ENCODE peak calls at places on chromosomes 5 and 9, in five cellular contexts. W is right lobe of liver; A is activated CD4-positive, alpha-beta T cell treated with anti-CD3 and anti-CD28 coated beads, Interleukin-2, amount 10 ng/mL, durations not matched to agents 7 days and 5 days; H is T-cell; M is T-helper 2 cell. N is an unnamed sample.

GRCh38 chr9:95189230-95190098 is 128.0 kb downstream of the FANCC start:
- DNase-seq in W (no peak), A (peak; percentile 55), H (no peak), M (no peak), N (no peak)

GRCh38 chr5:73319036-73319435 is 129.5 kb downstream of the FOXD1 start:
- DNase-seq in W (no peak), A (no peak), H (no peak), M (no peak), N (no peak)

GRCh38 chr9:69143291-69143690 is 30.8 kb upstream of the TJP2 start:
- DNase-seq in W (no peak), A (no peak), H (no peak), M (no peak), N (no peak)

GRCh38 chr5:140591747-140592372 is 27.2 kb downstream of the SLC35A4 start:
- DNase-seq in W (no peak), A (no peak), H (no peak), M (no peak), N (no peak)

GRCh38 chr9:116928884-116929283 is 241.8 kb downstream of the TRIM32 start:
- DNase-seq in W (no peak), A (no peak), H (no peak), M (no peak), N (no peak)

GRCh38 chr9:91681461-91682305 is 258.1 kb upstream of the NFIL3 start:
- DNase-seq in W (peak; percentile 77), A (peak; percentile 70), H (peak; percentile 49), M (peak; percentile 60), N (peak; percentile 77)

GRCh38 chr5:170971-171800 is 20.1 kb upstream of the LRRC14B start:
- DNase-seq in W (no peak), A (no peak), H (no peak), M (no peak), N (no peak)

GRCh38 chr9:25857167-25857566 is 178.9 kb upstream of the TUSC1 start:
- DNase-seq in W (no peak), A (no peak), H (no peak), M (no peak), N (no peak)

GRCh38 chr9:7223981-7224380 is 466.2 kb downstream of the KDM4C start:
- DNase-seq in W (no peak), A (no peak), H (no peak), M (no peak), N (no peak)

GRCh38 chr5:27020965-27021364 is 17.4 kb downstream of the CDH9 start:
- DNase-seq in W (no peak), A (no peak), H (no peak), M (no peak), N (no peak)

GRCh38 chr5:151772868-151773561 is 1.3 kb downstream of the G3BP1 start:
- DNase-seq in W (no peak), A (no peak), H (no peak), M (no peak), N (no peak)

GRCh38 chr5:172395483-172395882 is 58.8 kb downstream of the SH3PXD2B start:
- DNase-seq in W (no peak), A (no peak), H (no peak), M (no peak), N (no peak)

GRCh38 chr5:37696190-37697021 is 143.4 kb downstream of the GDNF start:
- DNase-seq in W (no peak), A (no peak), H (no peak), M (no peak), N (no peak)

GRCh38 chr5:40191041-40191550 is 488.6 kb upstream of the PTGER4 start:
- DNase-seq in W (no peak), A (no peak), H (no peak), M (no peak), N (no peak)

GRCh38 chr5:129400395-129400983 is 59.6 kb upstream of the ADAMTS19 start:
- DNase-seq in W (no peak), A (no peak), H (no peak), M (no peak), N (no peak)

GRCh38 chr9:91186311-91187101 is 175.2 kb downstream of the AUH start:
- DNase-seq in W (no peak), A (no peak), H (no peak), M (no peak), N (peak; percentile 56)

GRCh38 chr5:88833371-88834107 is 49.4 kb downstream of the MEF2C start:
- DNase-seq in W (no peak), A (peak; percentile 26), H (peak; percentile 11), M (peak; percentile 5), N (no peak)

GRCh38 chr9:113178087-113178486 is 27.3 kb downstream of the SLC31A2 start:
- DNase-seq in W (no peak), A (no peak), H (no peak), M (no peak), N (no peak)

GRCh38 chr5:165502893-165503696 is 1997.7 kb downstream of the MAT2B start:
- DNase-seq in W (no peak), A (no peak), H (no peak), M (no peak), N (no peak)

GRCh38 chr9:33024966-33025571 is at the start of gene DNAJA1:
- DNase-seq in W (peak; percentile 97), A (peak; percentile 93), H (peak; percentile 90), M (peak; percentile 92), N (peak; percentile 98)

GRCh38 chr9:133323211-133323610 is 12.8 kb downstream of the SURF6 start:
- DNase-seq in W (no peak), A (no peak), H (no peak), M (no peak), N (no peak)

GRCh38 chr5:141343953-141344463 is 379 bp downstream of the PCDHGA3 start:
- DNase-seq in W (no peak), A (no peak), H (no peak), M (no peak), N (no peak)

GRCh38 chr9:35658144-35658893 is at the start of gene CCDC107:
- DNase-seq in W (peak; percentile 90), A (peak; percentile 80), H (peak; percentile 77), M (peak; percentile 64), N (peak; percentile 88)

GRCh38 chr9:113578877-113579269 is 115.3 kb downstream of the RGS3 start:
- DNase-seq in W (no peak), A (peak; percentile 91), H (peak; percentile 77), M (peak; percentile 57), N (peak; percentile 96)

GRCh38 chr9:38008168-38009034 is 60.6 kb downstream of the SHB start:
- DNase-seq in W (peak; percentile 63), A (no peak), H (no peak), M (no peak), N (peak; percentile 73)

GRCh38 chr5:35438288-35438687 is 179.4 kb upstream of the SPEF2 start:
- DNase-seq in W (no peak), A (no peak), H (no peak), M (no peak), N (no peak)

GRCh38 chr9:94649100-94649855 is 10.0 kb upstream of the FBP1 start:
- DNase-seq in W (no peak), A (no peak), H (no peak), M (no peak), N (no peak)

GRCh38 chr9:99491408-99492259 is 269.6 kb downstream of the SEC61B start:
- DNase-seq in W (no peak), A (no peak), H (no peak), M (no peak), N (no peak)

GRCh38 chr9:36603006-36603405 is 30.3 kb downstream of the MELK start:
- DNase-seq in W (no peak), A (no peak), H (no peak), M (no peak), N (no peak)

GRCh38 chr5:113057437-113058052 is 80.9 kb downstream of the DCP2 start:
- DNase-seq in W (no peak), A (no peak), H (no peak), M (no peak), N (no peak)

GRCh38 chr5:173187054-173187743 is 42.9 kb downstream of the BNIP1 start:
- DNase-seq in W (no peak), A (peak; percentile 22), H (no peak), M (no peak), N (no peak)

GRCh38 chr9:3920586-3921582 is 379.0 kb downstream of the GLIS3 start:
- DNase-seq in W (no peak), A (no peak), H (no peak), M (no peak), N (no peak)

GRCh38 chr5:171869956-171870355 is 84.3 kb downstream of the SMIM23 start:
- DNase-seq in W (no peak), A (no peak), H (no peak), M (no peak), N (no peak)

GRCh38 chr5:39775458-39776365 is 350.9 kb upstream of the DAB2 start:
- DNase-seq in W (no peak), A (no peak), H (no peak), M (no peak), N (no peak)

GRCh38 chr9:33130501-33130900 is 36.6 kb downstream of the B4GALT1 start:
- DNase-seq in W (no peak), A (no peak), H (no peak), M (no peak), N (no peak)

N was measured in stimulated activated effector memory CD8-positive, alpha-beta T cell treated with anti-CD3 and anti-CD28 coated beads, Interleukin-12 subunit alpha, Interleukin-12 subunit beta, amount 100 ng/mL, for 72 hours.